ENCODE peak calls at places on chromosomes 16 and 17, in seven cellular contexts. One of them, this sample, is unnamed.

GRCh38 chr16:58508671-58509251 is 6.6 kb upstream of the SETD6 start:
- DNase-seq in lower leg skin: peak
- DNase-seq in A549: no peak
- DNase-seq in uterus: no peak
- DNase-seq in adrenal gland: no peak
- DNase-seq in testis: no peak
- DNase-seq in sigmoid colon: peak
- DNase-seq in this sample: no peak

GRCh38 chr16:31464781-31465260 is 5.5 kb downstream of the ARMC5 start:
- DNase-seq in lower leg skin: no peak
- DNase-seq in A549: no peak
- DNase-seq in uterus: no peak
- DNase-seq in adrenal gland: no peak
- DNase-seq in testis: no peak
- DNase-seq in sigmoid colon: peak
- DNase-seq in this sample: no peak

GRCh38 chr17:81966343-81967243 is 5.6 kb upstream of the NOTUM start:
- DNase-seq in lower leg skin: no peak
- DNase-seq in A549: no peak
- DNase-seq in uterus: no peak
- DNase-seq in adrenal gland: peak
- DNase-seq in testis: peak
- DNase-seq in sigmoid colon: peak
- DNase-seq in this sample: peak

GRCh38 chr16:3095869-3096268 is 3.2 kb downstream of the ZSCAN10 start:
- DNase-seq in lower leg skin: no peak
- DNase-seq in A549: peak
- DNase-seq in uterus: no peak
- DNase-seq in adrenal gland: no peak
- DNase-seq in testis: no peak
- DNase-seq in sigmoid colon: no peak
- DNase-seq in this sample: no peak

GRCh38 chr17:50920041-50920410 is 53.9 kb upstream of the TOB1 start:
- DNase-seq in lower leg skin: no peak
- DNase-seq in A549: peak
- DNase-seq in uterus: no peak
- DNase-seq in adrenal gland: no peak
- DNase-seq in testis: no peak
- DNase-seq in sigmoid colon: no peak
- DNase-seq in this sample: no peak

GRCh38 chr17:59369026-59369724 is 37.7 kb downstream of the YPEL2 start:
- DNase-seq in lower leg skin: no peak
- DNase-seq in A549: no peak
- DNase-seq in uterus: no peak
- DNase-seq in adrenal gland: no peak
- DNase-seq in testis: no peak
- DNase-seq in sigmoid colon: no peak
- DNase-seq in this sample: peak

GRCh38 chr16:53504665-53505064 is 1.7 kb upstream of the AKTIP start:
- DNase-seq in lower leg skin: no peak
- DNase-seq in A549: no peak
- DNase-seq in uterus: no peak
- DNase-seq in adrenal gland: no peak
- DNase-seq in testis: no peak
- DNase-seq in sigmoid colon: no peak
- DNase-seq in this sample: no peak

GRCh38 chr17:43714338-43715149 is 44.0 kb downstream of the SOST start:
- DNase-seq in lower leg skin: no peak
- DNase-seq in A549: no peak
- DNase-seq in uterus: no peak
- DNase-seq in adrenal gland: no peak
- DNase-seq in testis: no peak
- DNase-seq in sigmoid colon: no peak
- DNase-seq in this sample: no peak

GRCh38 chr16:30535106-30535776 is 583 bp upstream of the ZNF747 start:
- DNase-seq in lower leg skin: no peak
- DNase-seq in A549: no peak
- DNase-seq in uterus: no peak
- DNase-seq in adrenal gland: no peak
- DNase-seq in testis: no peak
- DNase-seq in sigmoid colon: no peak
- DNase-seq in this sample: no peak

GRCh38 chr16:5175263-5175662 is 77.7 kb upstream of the EEF2KMT start:
- DNase-seq in lower leg skin: no peak
- DNase-seq in A549: no peak
- DNase-seq in uterus: no peak
- DNase-seq in adrenal gland: no peak
- DNase-seq in testis: no peak
- DNase-seq in sigmoid colon: no peak
- DNase-seq in this sample: no peak

GRCh38 chr16:78563905-78564304 is 464.5 kb downstream of the WWOX start:
- DNase-seq in lower leg skin: no peak
- DNase-seq in A549: no peak
- DNase-seq in uterus: no peak
- DNase-seq in adrenal gland: no peak
- DNase-seq in testis: no peak
- DNase-seq in sigmoid colon: no peak
- DNase-seq in this sample: no peak

GRCh38 chr17:3529817-3530741 is 27.5 kb downstream of the TRPV3 start:
- DNase-seq in lower leg skin: no peak
- DNase-seq in A549: no peak
- DNase-seq in uterus: peak
- DNase-seq in adrenal gland: peak
- DNase-seq in testis: peak
- DNase-seq in sigmoid colon: peak
- DNase-seq in this sample: peak

GRCh38 chr16:10122546-10122945 is 59.7 kb downstream of the GRIN2A start:
- DNase-seq in lower leg skin: no peak
- DNase-seq in A549: peak
- DNase-seq in uterus: no peak
- DNase-seq in adrenal gland: no peak
- DNase-seq in testis: peak
- DNase-seq in sigmoid colon: no peak
- DNase-seq in this sample: no peak

GRCh38 chr17:29076722-29077121 is 33.8 kb downstream of the PIPOX start:
- DNase-seq in lower leg skin: no peak
- DNase-seq in A549: no peak
- DNase-seq in uterus: no peak
- DNase-seq in adrenal gland: no peak
- DNase-seq in testis: no peak
- DNase-seq in sigmoid colon: no peak
- DNase-seq in this sample: no peak

GRCh38 chr17:73984981-73985380 is 218.5 kb upstream of the RPL38 start:
- DNase-seq in lower leg skin: no peak
- DNase-seq in A549: no peak
- DNase-seq in uterus: no peak
- DNase-seq in adrenal gland: no peak
- DNase-seq in testis: no peak
- DNase-seq in sigmoid colon: no peak
- DNase-seq in this sample: no peak

GRCh38 chr17:75338335-75338734 is 49.1 kb upstream of the SLC25A19 start:
- DNase-seq in lower leg skin: no peak
- DNase-seq in A549: no peak
- DNase-seq in uterus: no peak
- DNase-seq in adrenal gland: no peak
- DNase-seq in testis: no peak
- DNase-seq in sigmoid colon: peak
- DNase-seq in this sample: no peak

GRCh38 chr16:82954224-82954929 is 327.6 kb downstream of the CDH13 start:
- DNase-seq in lower leg skin: no peak
- DNase-seq in A549: no peak
- DNase-seq in uterus: no peak
- DNase-seq in adrenal gland: no peak
- DNase-seq in testis: no peak
- DNase-seq in sigmoid colon: no peak
- DNase-seq in this sample: no peak

GRCh38 chr17:41413982-41414381 is 10.4 kb downstream of the KRT37 start:
- DNase-seq in lower leg skin: no peak
- DNase-seq in A549: no peak
- DNase-seq in uterus: no peak
- DNase-seq in adrenal gland: no peak
- DNase-seq in testis: no peak
- DNase-seq in sigmoid colon: no peak
- DNase-seq in this sample: no peak

GRCh38 chr17:77887464-77888241 is 70.8 kb upstream of the TNRC6C start:
- DNase-seq in lower leg skin: peak
- DNase-seq in A549: peak
- DNase-seq in uterus: peak
- DNase-seq in adrenal gland: peak
- DNase-seq in testis: peak
- DNase-seq in sigmoid colon: peak
- DNase-seq in this sample: peak

GRCh38 chr17:21285164-21286065 is 904 bp downstream of the MAP2K3 start:
- DNase-seq in lower leg skin: peak
- DNase-seq in A549: no peak
- DNase-seq in uterus: peak
- DNase-seq in adrenal gland: peak
- DNase-seq in testis: peak
- DNase-seq in sigmoid colon: peak
- DNase-seq in this sample: peak

GRCh38 chr16:704552-705380 is 835 bp downstream of the FBXL16 start:
- DNase-seq in lower leg skin: no peak
- DNase-seq in A549: no peak
- DNase-seq in uterus: no peak
- DNase-seq in adrenal gland: no peak
- DNase-seq in testis: no peak
- DNase-seq in sigmoid colon: no peak
- DNase-seq in this sample: no peak

GRCh38 chr16:28063611-28064061 is at the start of gene GSG1L:
- DNase-seq in lower leg skin: no peak
- DNase-seq in A549: no peak
- DNase-seq in uterus: no peak
- DNase-seq in adrenal gland: no peak
- DNase-seq in testis: no peak
- DNase-seq in sigmoid colon: no peak
- DNase-seq in this sample: no peak

GRCh38 chr16:28061702-28062101 is 1.8 kb downstream of the GSG1L start:
- DNase-seq in lower leg skin: no peak
- DNase-seq in A549: no peak
- DNase-seq in uterus: no peak
- DNase-seq in adrenal gland: no peak
- DNase-seq in testis: no peak
- DNase-seq in sigmoid colon: no peak
- DNase-seq in this sample: no peak

GRCh38 chr16:28062261-28063046 is 1.1 kb downstream of the GSG1L start:
- DNase-seq in lower leg skin: no peak
- DNase-seq in A549: no peak
- DNase-seq in uterus: no peak
- DNase-seq in adrenal gland: no peak
- DNase-seq in testis: no peak
- DNase-seq in sigmoid colon: no peak
- DNase-seq in this sample: no peak

GRCh38 chr16:28064150-28064549 is 636 bp upstream of the GSG1L start:
- DNase-seq in lower leg skin: no peak
- DNase-seq in A549: no peak
- DNase-seq in uterus: no peak
- DNase-seq in adrenal gland: no peak
- DNase-seq in testis: no peak
- DNase-seq in sigmoid colon: no peak
- DNase-seq in this sample: no peak

DNA sequence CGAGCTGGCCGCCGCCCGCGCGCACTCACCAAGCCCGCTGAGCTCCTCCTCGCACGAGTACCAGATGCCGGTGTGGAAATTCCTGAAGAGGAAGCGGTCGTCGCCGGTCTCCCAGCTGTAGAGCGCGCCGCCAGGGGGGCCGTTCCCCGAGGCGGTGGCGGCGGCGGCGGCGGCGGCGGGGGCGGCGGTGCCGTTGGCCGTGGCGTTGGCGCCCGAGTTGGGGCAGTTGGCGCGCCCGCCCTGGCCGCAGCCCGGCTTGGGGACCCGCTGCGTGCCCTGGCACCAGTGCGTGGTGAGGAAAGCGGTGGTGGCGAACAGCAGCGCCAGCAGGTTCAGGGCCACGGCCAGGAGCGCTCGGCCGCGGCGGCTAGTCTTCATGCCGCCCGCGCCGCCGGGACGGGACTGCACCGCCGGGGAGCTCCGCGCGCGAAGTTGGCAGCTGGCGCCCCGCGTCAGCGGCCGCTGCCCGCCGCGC is 430 bp downstream of the GSG1L start:
- DNase-seq in lower leg skin: no peak
- DNase-seq in A549: no peak
- DNase-seq in uterus: no peak
- DNase-seq in adrenal gland: no peak
- DNase-seq in testis: no peak
- DNase-seq in sigmoid colon: no peak
- DNase-seq in this sample: no peak
- H3K4me3 ChIP-seq in lower leg skin: no peak
- H3K4me3 ChIP-seq in A549: peak
- H3K4me3 ChIP-seq in uterus: no peak
- H3K4me3 ChIP-seq in adrenal gland: no peak
- H3K4me3 ChIP-seq in testis: peak
- H3K4me3 ChIP-seq in sigmoid colon: peak
- H3K4me3 ChIP-seq in this sample: peak

DNA sequence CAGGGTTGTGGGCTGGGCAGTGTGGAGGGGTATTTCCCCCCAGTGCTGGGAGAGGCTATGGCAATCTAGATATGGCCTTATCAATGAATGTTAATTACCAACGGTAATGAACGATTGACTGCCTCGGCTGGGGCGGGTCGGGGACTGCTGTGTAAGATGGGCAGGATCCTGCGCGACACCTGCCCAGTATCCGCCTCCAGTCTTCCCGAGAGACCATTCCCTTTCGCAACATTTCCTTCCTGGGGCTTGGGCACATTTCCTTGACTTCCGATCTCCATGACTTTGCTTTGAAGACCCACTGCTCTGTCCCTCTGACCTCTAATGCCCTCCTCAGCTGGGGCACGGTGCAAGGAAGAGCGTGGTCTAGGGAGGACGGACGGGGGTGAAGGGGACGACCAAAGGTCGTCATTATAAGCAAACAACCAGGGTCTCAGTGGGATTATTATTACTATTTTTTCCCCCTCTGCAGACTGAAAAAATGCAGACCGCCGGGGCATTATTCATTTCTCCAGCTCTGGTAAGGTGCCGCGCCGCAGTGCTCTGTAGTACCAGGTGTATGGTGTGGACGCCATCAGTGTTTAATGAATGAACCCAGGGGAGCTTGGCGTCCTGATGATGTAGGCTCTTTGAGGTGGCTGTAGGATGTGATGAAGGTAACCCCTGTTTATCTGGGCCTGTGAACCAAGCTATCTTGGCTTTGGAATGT is 506 bp downstream of the ATP5MC1 start:
- DNase-seq in lower leg skin: no peak
- DNase-seq in A549: no peak
- DNase-seq in uterus: no peak
- DNase-seq in adrenal gland: no peak
- DNase-seq in testis: no peak
- DNase-seq in sigmoid colon: no peak
- DNase-seq in this sample: no peak
- TF ChIP-seq POLR2A in lower leg skin: no peak
- TF ChIP-seq POLR2A in A549: no peak
- TF ChIP-seq POLR2A in uterus: no peak
- TF ChIP-seq POLR2A in adrenal gland: no peak
- TF ChIP-seq POLR2A in testis: no peak
- TF ChIP-seq POLR2A in sigmoid colon: no peak
- TF ChIP-seq POLR2A in this sample: peak

GRCh38 chr17:64151016-64151368 is 21.0 kb upstream of the ERN1 start:
- DNase-seq in lower leg skin: no peak
- DNase-seq in A549: no peak
- DNase-seq in uterus: no peak
- DNase-seq in adrenal gland: peak
- DNase-seq in testis: no peak
- DNase-seq in sigmoid colon: no peak
- DNase-seq in this sample: no peak
- TF ChIP-seq CTCF in lower leg skin: no peak
- TF ChIP-seq CTCF in A549: no peak
- TF ChIP-seq CTCF in uterus: no peak
- TF ChIP-seq CTCF in adrenal gland: no peak
- TF ChIP-seq CTCF in testis: no peak
- TF ChIP-seq CTCF in sigmoid colon: no peak
- TF ChIP-seq CTCF in this sample: no peak

GRCh38 chr16:23893976-23894375 is 58.2 kb downstream of the PRKCB start:
- DNase-seq in lower leg skin: no peak
- DNase-seq in A549: no peak
- DNase-seq in uterus: no peak
- DNase-seq in adrenal gland: no peak
- DNase-seq in testis: no peak
- DNase-seq in sigmoid colon: no peak
- DNase-seq in this sample: no peak
- H3K4me3 ChIP-seq in lower leg skin: no peak
- H3K4me3 ChIP-seq in A549: no peak
- H3K4me3 ChIP-seq in uterus: no peak
- H3K4me3 ChIP-seq in adrenal gland: no peak
- H3K4me3 ChIP-seq in testis: no peak
- H3K4me3 ChIP-seq in sigmoid colon: no peak
- H3K4me3 ChIP-seq in this sample: no peak